ENCODE peak calls at places on chromosome X, in six cellular contexts. W, X, C, B, A and H are unnamed samples.

GRCh38 chrX:28693101-28693500 is 105.9 kb downstream of the IL1RAPL1 start:
- DNase-seq in W (no peak), X (no peak), C (no peak), B (no peak), A (no peak), H (no peak)

GRCh38 chrX:39883664-39884063 is 214.1 kb downstream of the BCOR start:
- DNase-seq in W (no peak), X (no peak), C (no peak), B (no peak), A (no peak), H (no peak)

GRCh38 chrX:100479329-100479728 is 69.3 kb upstream of the PCDH19 start:
- DNase-seq in W (no peak), X (no peak), C (no peak), B (no peak), A (no peak), H (no peak)

GRCh38 chrX:150692837-150693781 is at the start of gene MTMR1:
- DNase-seq in W (no peak), X (peak; percentile 84), C (no peak), B (peak; percentile 45), A (peak; percentile 47), H (peak; percentile 43)

GRCh38 chrX:1468250-1468772 is 15.6 kb upstream of the ASMTL start:
- DNase-seq in W (no peak), X (no peak), C (no peak), B (peak; percentile 52), A (no peak), H (peak; percentile 51)

GRCh38 chrX:110396777-110397176 is 38.1 kb downstream of the RTL9 start:
- DNase-seq in W (no peak), X (no peak), C (no peak), B (no peak), A (peak; percentile 40), H (no peak)

GRCh38 chrX:25020391-25021131 is 4.8 kb upstream of the ARX start:
- DNase-seq in W (no peak), X (peak; percentile 88), C (no peak), B (no peak), A (peak; percentile 43), H (no peak)

GRCh38 chrX:1592863-1593201 is 1.4 kb downstream of the AKAP17A start:
- DNase-seq in W (no peak), X (peak; percentile 44), C (no peak), B (no peak), A (peak; percentile 30), H (no peak)

GRCh38 chrX:131614241-131614640 is 70.4 kb downstream of the OR13H1 start:
- DNase-seq in W (no peak), X (no peak), C (no peak), B (no peak), A (no peak), H (no peak)

GRCh38 chrX:128901018-128901417 is 622.3 kb downstream of the SMARCA1 start:
- DNase-seq in W (no peak), X (no peak), C (no peak), B (no peak), A (no peak), H (no peak)

GRCh38 chrX:50536955-50537354 is 66.3 kb upstream of the DGKK start:
- DNase-seq in W (no peak), X (no peak), C (no peak), B (no peak), A (no peak), H (no peak)

GRCh38 chrX:43627669-43628068 is 28.4 kb upstream of the MAOA start:
- DNase-seq in W (no peak), X (no peak), C (no peak), B (no peak), A (no peak), H (no peak)

GRCh38 chrX:10233173-10233572 is 76.4 kb downstream of the CLCN4 start:
- DNase-seq in W (no peak), X (no peak), C (no peak), B (no peak), A (no peak), H (no peak)

GRCh38 chrX:24619647-24620046 is 27.5 kb downstream of the PCYT1B start:
- DNase-seq in W (peak; percentile 36), X (peak; percentile 14), C (no peak), B (no peak), A (no peak), H (no peak)

GRCh38 chrX:109830704-109831206 is 97.7 kb upstream of the ACSL4 start:
- DNase-seq in W (peak; percentile 93), X (no peak), C (no peak), B (no peak), A (no peak), H (no peak)

GRCh38 chrX:33415454-33415853 is 204.1 kb upstream of the DMD start:
- DNase-seq in W (no peak), X (no peak), C (no peak), B (no peak), A (no peak), H (no peak)

GRCh38 chrX:41616935-41617334 is 71.8 kb upstream of the GPR34 start:
- DNase-seq in W (peak; percentile 12), X (peak; percentile 11), C (no peak), B (no peak), A (peak; percentile 15), H (no peak)

GRCh38 chrX:42219231-42219630 is 295.9 kb upstream of the CASK start:
- DNase-seq in W (no peak), X (no peak), C (no peak), B (no peak), A (no peak), H (no peak)

GRCh38 chrX:47651043-47651905 is 911 bp upstream of the ELK1 start:
- DNase-seq in W (no peak), X (no peak), C (no peak), B (no peak), A (no peak), H (no peak)

GRCh38 chrX:46575991-46576392 is 2.4 kb downstream of the CHST7 start:
- DNase-seq in W (peak; percentile 48), X (no peak), C (no peak), B (no peak), A (no peak), H (no peak)

GRCh38 chrX:18294893-18295292 is 59.6 kb downstream of the SCML2 start:
- DNase-seq in W (no peak), X (no peak), C (no peak), B (no peak), A (no peak), H (no peak)

GRCh38 chrX:133776072-133776471 is 209.3 kb downstream of the GPC3 start:
- DNase-seq in W (no peak), X (peak; percentile 31), C (peak; percentile 5), B (no peak), A (peak; percentile 21), H (no peak)

GRCh38 chrX:46488712-46489111 is 56.5 kb downstream of the ZNF674 start:
- DNase-seq in W (no peak), X (no peak), C (no peak), B (no peak), A (no peak), H (no peak)

GRCh38 chrX:14409341-14409740 is 120.0 kb upstream of the GLRA2 start:
- DNase-seq in W (peak; percentile 40), X (no peak), C (no peak), B (no peak), A (no peak), H (no peak)

GRCh38 chrX:3567681-3568080 is 145.8 kb downstream of the PRKX start:
- DNase-seq in W (no peak), X (no peak), C (no peak), B (no peak), A (no peak), H (no peak)

GRCh38 chrX:107849747-107850478 is 24.2 kb downstream of the MID2 start:
- DNase-seq in W (no peak), X (no peak), C (no peak), B (no peak), A (no peak), H (no peak)

GRCh38 chrX:120308558-120308957 is 2.7 kb downstream of the TMEM255A start:
- DNase-seq in W (no peak), X (no peak), C (peak; percentile 36), B (no peak), A (no peak), H (no peak)

DNA sequence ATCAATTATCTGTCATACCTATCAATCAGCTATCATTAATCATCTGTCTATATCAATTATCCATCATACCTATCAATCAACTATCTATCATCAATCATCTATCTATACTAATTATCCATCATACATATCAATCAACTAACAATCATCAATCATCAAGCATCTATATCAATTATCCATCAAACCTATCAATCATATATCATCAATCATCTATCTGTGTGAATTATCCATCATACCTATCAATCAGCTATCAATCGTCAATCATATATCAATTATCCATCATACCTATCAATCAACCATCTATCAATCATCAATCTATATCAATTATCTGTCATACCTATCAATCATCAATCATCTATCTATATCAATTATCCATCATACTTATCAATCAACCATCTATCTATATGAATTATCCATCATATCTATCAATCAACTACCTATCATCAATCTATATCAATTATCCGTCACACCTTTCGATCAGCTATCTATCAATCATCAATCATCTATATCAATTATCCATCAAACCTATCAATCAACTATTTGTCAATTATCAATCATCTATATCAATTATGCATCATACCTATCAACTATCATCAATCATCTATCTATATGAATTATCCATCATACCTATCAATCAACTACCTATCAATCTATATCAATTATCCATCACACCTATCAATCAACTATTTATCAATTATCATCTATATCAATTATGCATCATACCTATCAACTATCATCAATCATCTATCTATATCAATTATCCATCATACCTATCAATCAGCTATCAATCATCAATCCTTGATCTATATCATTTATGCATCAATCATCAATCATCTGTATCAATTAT is 70.4 kb upstream of the PPP2R3B start:
- DNase-seq in W (no peak), X (no peak), C (no peak), B (no peak), A (no peak), H (no peak)
- TF ChIP-seq POLR2AphosphoS5 in W (no peak), X (no peak), C (no peak), B (no peak), A (no peak), H (no peak)

GRCh38 chrX:103831803-103832544 is at the start of gene RAB9B:
- DNase-seq in W (no peak), X (peak; percentile 83), C (no peak), B (peak; percentile 41), A (no peak), H (peak; percentile 42)

GRCh38 chrX:103825881-103826280 is 6.2 kb downstream of the RAB9B start:
- DNase-seq in W (no peak), X (no peak), C (no peak), B (no peak), A (no peak), H (no peak)

GRCh38 chrX:103830848-103831247 is 1.2 kb downstream of the RAB9B start:
- DNase-seq in W (no peak), X (peak; percentile 2), C (no peak), B (no peak), A (no peak), H (no peak)

GRCh38 chrX:103828529-103828928 is 3.5 kb downstream of the RAB9B start:
- DNase-seq in W (no peak), X (no peak), C (no peak), B (no peak), A (no peak), H (no peak)

GRCh38 chrX:103831342-103831802 is 685 bp downstream of the RAB9B start:
- DNase-seq in W (no peak), X (peak; percentile 16), C (peak; percentile 33), B (no peak), A (peak; percentile 43), H (no peak)
- TF ChIP-seq TAF1 in W (no peak), X (no peak), C (no peak), B (no peak), A (no peak), H (no peak)

GRCh38 chrX:153510383-153510782 is 7.1 kb upstream of the ATP2B3 start:
- DNase-seq in W (no peak), X (no peak), C (no peak), B (no peak), A (no peak), H (no peak)
- TF ChIP-seq POLR2AphosphoS5 in W (no peak), X (no peak), C (no peak), B (no peak), A (no peak), H (no peak)

GRCh38 chrX:97367149-97367548 is 483.4 kb downstream of the RPA4 start:
- DNase-seq in W (no peak), X (no peak), C (no peak), B (no peak), A (no peak), H (no peak)
- TF ChIP-seq TAF1 in W (no peak), X (no peak), C (no peak), B (no peak), A (no peak), H (no peak)